ENCODE peak calls at places on chromosomes 7 and 10, in seven cellular contexts. C, X, J, A, B, R and T are unnamed samples.
A peak's percentile ranks its signal among the peaks of the same experiment; 100 is the strongest.

GRCh38 chr7:31051598-31052503 is at the start of gene ADCYAP1R1:
- DNase-seq in X (peak; percentile 61), R (no peak), J (peak; percentile 84), B (peak; percentile 63), A (no peak), C (no peak), T (peak; percentile 68)

GRCh38 chr10:75568721-75569120 is 137.3 kb downstream of the LRMDA start:
- DNase-seq in R (no peak), A (no peak), X (no peak), B (no peak), C (no peak), J (no peak), T (no peak)

GRCh38 chr10:51630618-51631005 is 68.8 kb downstream of the CSTF2T start:
- DNase-seq in A (no peak), B (no peak), X (no peak), R (no peak), J (no peak), C (no peak), T (no peak)

GRCh38 chr7:29282819-29283414 is 88.3 kb downstream of the CHN2 start:
- DNase-seq in J (no peak), C (no peak), B (no peak), R (no peak), A (no peak), X (no peak), T (no peak)

GRCh38 chr7:100951888-100952560 is 2.7 kb downstream of the MUC3A start:
- DNase-seq in B (no peak), R (no peak), X (no peak), J (no peak), A (no peak), C (no peak), T (no peak)

GRCh38 chr7:149720372-149721083 is 52.9 kb downstream of the ZNF467 start:
- DNase-seq in C (peak; percentile 46), R (no peak), A (no peak), B (no peak), J (no peak), X (no peak), T (peak; percentile 91)

GRCh38 chr10:10208156-10208555 is 809.5 kb upstream of the CELF2 start:
- DNase-seq in J (no peak), B (no peak), X (no peak), A (no peak), R (no peak), C (no peak), T (no peak)

GRCh38 chr10:89431977-89432376 is 17.6 kb downstream of the IFIT5 start:
- DNase-seq in B (peak; percentile 81), C (no peak), A (no peak), X (no peak), R (no peak), J (no peak), T (no peak)

GRCh38 chr10:69732826-69733150 is 68.9 kb upstream of the COL13A1 start:
- DNase-seq in B (no peak), R (no peak), A (no peak), J (no peak), C (no peak), X (no peak), T (no peak)

GRCh38 chr7:79548616-79549206 is 95.2 kb upstream of the MAGI2 start:
- DNase-seq in B (no peak), X (no peak), R (no peak), C (no peak), J (no peak), A (no peak), T (no peak)

GRCh38 chr10:112208981-112209380 is 25.4 kb upstream of the GPAM start:
- DNase-seq in J (no peak), B (no peak), C (no peak), X (no peak), A (no peak), R (no peak), T (no peak)

GRCh38 chr10:93535293-93535692 is 31.2 kb upstream of the FFAR4 start:
- DNase-seq in X (no peak), B (no peak), A (no peak), C (no peak), R (no peak), J (peak; percentile 17), T (no peak)

GRCh38 chr7:112204072-112204775 is 2.0 kb downstream of the DOCK4 start:
- DNase-seq in X (no peak), J (peak; percentile 43), C (no peak), B (no peak), R (no peak), A (no peak), T (no peak)

GRCh38 chr7:116025098-116025809 is 5.3 kb downstream of the TFEC start:
- DNase-seq in B (no peak), A (no peak), C (peak; percentile 11), J (no peak), R (no peak), X (no peak), T (no peak)

GRCh38 chr10:49257159-49257558 is 41.8 kb upstream of the C10orf71 start:
- DNase-seq in A (no peak), X (no peak), J (no peak), C (no peak), B (no peak), R (no peak), T (no peak)

GRCh38 chr7:17275749-17276671 is 22.4 kb upstream of the AHR start:
- DNase-seq in J (no peak), A (no peak), R (no peak), C (no peak), B (no peak), X (no peak), T (no peak)

GRCh38 chr7:6074612-6075380 is 43.6 kb downstream of the ANKRD61 start:
- DNase-seq in R (no peak), J (no peak), B (no peak), C (no peak), A (no peak), X (no peak), T (no peak)

GRCh38 chr7:105389090-105389650 is 449 bp upstream of the SRPK2 start:
- DNase-seq in R (peak; percentile 26), J (peak; percentile 73), C (no peak), A (peak; percentile 68), X (peak; percentile 45), B (peak; percentile 77), T (peak; percentile 22)

GRCh38 chr10:24617771-24618396 is 105.8 kb downstream of the ARHGAP21 start:
- DNase-seq in X (peak; percentile 41), R (peak; percentile 50), B (peak; percentile 67), J (peak; percentile 75), A (peak; percentile 71), C (peak; percentile 27), T (no peak)

GRCh38 chr7:73851410-73852338 is 9.3 kb upstream of the TMEM270 start:
- DNase-seq in C (no peak), R (no peak), B (no peak), A (no peak), X (no peak), J (no peak), T (no peak)

GRCh38 chr10:10295537-10295936 is 722.1 kb upstream of the CELF2 start:
- DNase-seq in J (no peak), C (no peak), X (no peak), R (no peak), B (no peak), A (no peak), T (no peak)

GRCh38 chr10:115103700-115104099 is 10.5 kb downstream of the ATRNL1 start:
- DNase-seq in B (no peak), X (no peak), R (no peak), A (no peak), J (no peak), C (no peak), T (no peak)

GRCh38 chr7:14751461-14751860 is 151.1 kb downstream of the DGKB start:
- DNase-seq in X (no peak), C (no peak), J (no peak), B (no peak), R (no peak), A (no peak), T (no peak)

GRCh38 chr10:52318822-52319464 is 4.9 kb downstream of the DKK1 start:
- DNase-seq in B (no peak), J (no peak), R (no peak), A (no peak), C (no peak), X (no peak), T (no peak)

GRCh38 chr10:34076443-34076842 is 738.7 kb downstream of the PARD3 start:
- DNase-seq in X (no peak), J (no peak), R (no peak), C (no peak), B (no peak), A (no peak), T (no peak)

GRCh38 chr10:122461367-122461728 is at the start of gene HTRA1:
- DNase-seq in C (peak; percentile 45), B (peak; percentile 91), X (peak; percentile 82), J (peak; percentile 89), R (no peak), A (peak; percentile 93), T (peak; percentile 84)
- H3K27ac ChIP-seq in C (peak within 1 kb of the TSS; percentile 67), B (no peak within 1 kb of the TSS), X (peak within 1 kb of the TSS; percentile 90), J (no peak within 1 kb of the TSS), R (no peak within 1 kb of the TSS), A (peak within 1 kb of the TSS; percentile 93), T (peak within 1 kb of the TSS; percentile 91)

DNA sequence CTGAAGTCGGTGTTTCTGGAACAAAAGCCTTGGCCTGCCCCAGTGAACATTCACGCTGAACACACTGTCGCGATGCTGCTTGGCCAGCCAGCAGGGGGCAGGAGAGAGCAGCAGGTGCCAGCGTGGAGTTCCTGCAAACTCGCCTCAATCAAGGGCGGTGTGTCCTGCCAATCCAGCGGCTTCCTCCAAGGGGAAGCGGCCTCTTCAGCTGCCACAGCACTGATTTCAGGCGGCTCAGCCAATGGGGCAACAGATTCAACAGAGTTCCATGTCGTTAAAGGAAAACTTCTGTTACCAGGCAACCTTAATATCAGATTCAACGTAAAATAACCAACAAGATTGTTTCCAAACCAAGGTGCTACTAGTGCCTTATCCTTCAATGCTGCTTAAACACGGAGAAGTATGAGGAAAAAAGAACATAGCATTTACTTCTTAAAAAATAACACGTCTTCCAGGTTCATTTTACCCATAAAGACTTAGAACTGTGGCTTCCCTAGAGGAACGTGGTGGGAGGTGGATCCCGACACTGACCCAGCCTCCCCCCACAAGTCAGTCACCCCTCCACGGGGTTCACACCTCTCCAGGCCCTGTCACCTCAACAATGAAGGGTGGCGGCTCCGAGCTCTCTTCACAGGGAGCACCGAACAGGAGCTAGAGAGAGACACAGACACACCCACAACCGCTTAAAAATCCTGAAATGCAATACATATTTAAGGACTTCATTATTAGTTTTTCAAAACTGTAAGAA is 178.2 kb downstream of the DIP2C start:
- DNase-seq in X (peak; percentile 88), R (peak; percentile 82), B (peak; percentile 94), A (peak; percentile 95), C (peak; percentile 90), J (peak; percentile 94), T (peak; percentile 93)
- H3K4me3 ChIP-seq in X (no peak overlapping the region), R (no peak overlapping the region), B (no peak overlapping the region), A (no peak overlapping the region), C (no peak overlapping the region), J (no peak overlapping the region), T (no peak overlapping the region)

GRCh38 chr7:32103361-32103760 is 33.2 kb upstream of the PDE1C start:
- DNase-seq in R (no peak), J (no peak), B (no peak), A (no peak), X (no peak), C (no peak), T (no peak)
- H3K27ac ChIP-seq in R (no peak overlapping the region), J (no peak overlapping the region), B (no peak overlapping the region), A (no peak overlapping the region), X (no peak overlapping the region), C (no peak overlapping the region), T (no peak overlapping the region)

DNA sequence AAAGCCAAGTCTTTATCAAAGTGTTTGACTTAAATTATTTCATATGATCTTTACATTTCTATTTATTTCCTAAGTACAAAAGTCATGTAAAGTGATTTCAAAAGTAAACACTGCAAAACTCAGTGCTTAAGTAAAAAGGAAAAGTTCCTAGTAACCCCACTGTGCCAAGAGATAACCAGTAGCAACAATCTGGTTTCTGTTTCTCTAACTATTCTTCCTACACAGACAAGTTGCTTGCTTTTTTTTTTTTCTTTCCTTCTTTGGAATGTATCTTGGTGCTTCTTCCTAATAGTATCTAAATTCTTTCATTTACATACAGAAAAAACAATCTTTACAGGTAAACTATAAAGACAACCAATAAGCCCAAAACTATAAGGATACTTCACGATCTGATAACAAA is 3.1 kb downstream of the JCAD start:
- DNase-seq in B (no peak), J (no peak), X (no peak), R (no peak), A (no peak), C (no peak), T (no peak)
- H3K4me3 ChIP-seq in B (peak overlapping the region; percentile 91), J (no peak overlapping the region), X (no peak overlapping the region), R (no peak overlapping the region), A (no peak overlapping the region), C (no peak overlapping the region), T (peak overlapping the region; percentile 19)